ENCODE peak calls at places on chromosomes 16 and 17, in eight cellular contexts. X is NCI-H1417; B is colonic mucosa; Y is amniotic stem cell; P is activated CD4-positive, alpha-beta T cell treated with anti-CD3 and anti-CD28 coated beads for 36 hours; R is GM04503; G is mucosa of gallbladder; H is HCEC 1CT. I is an unnamed sample.
A peak's percentile ranks its signal among the peaks of the same experiment; 100 is the strongest.

GRCh38 chr17:10063730-10064221 is 134.6 kb downstream of the GAS7 start:
- DNase-seq in X (no peak), B (no peak), Y (no peak), P (peak; percentile 8), R (no peak), G (peak; percentile 41), H (no peak), I (no peak)

GRCh38 chr17:82331345-82331939 is 2.1 kb downstream of the SECTM1 start:
- DNase-seq in X (no peak), B (no peak), Y (no peak), P (no peak), R (no peak), G (no peak), H (no peak), I (no peak)

GRCh38 chr17:40540448-40540847 is 24.8 kb downstream of the CCR7 start:
- DNase-seq in X (no peak), B (no peak), Y (no peak), P (peak; percentile 89), R (no peak), G (no peak), H (no peak), I (no peak)

GRCh38 chr17:882827-883585 is 96.6 kb downstream of the NXN start:
- DNase-seq in X (no peak), B (peak; percentile 39), Y (no peak), P (no peak), R (no peak), G (peak; percentile 50), H (peak; percentile 24), I (no peak)

GRCh38 chr17:39872700-39873099 is 4.7 kb downstream of the ZPBP2 start:
- DNase-seq in X (no peak), B (no peak), Y (peak; percentile 2), P (no peak), R (peak; percentile 6), G (no peak), H (peak; percentile 25), I (no peak)

GRCh38 chr16:70803354-70803753 is 2.4 kb upstream of the VAC14 start:
- DNase-seq in X (no peak), B (no peak), Y (no peak), P (no peak), R (no peak), G (no peak), H (peak; percentile 27), I (no peak)

GRCh38 chr17:61467416-61468262 is 15.4 kb downstream of the TBX4 start:
- DNase-seq in X (no peak), B (peak; percentile 62), Y (no peak), P (peak; percentile 13), R (no peak), G (peak; percentile 30), H (no peak), I (peak; percentile 96)

GRCh38 chr16:53893731-53894435 is 189.9 kb downstream of the FTO start:
- DNase-seq in X (no peak), B (peak; percentile 38), Y (peak; percentile 48), P (no peak), R (no peak), G (no peak), H (peak; percentile 85), I (no peak)

GRCh38 chr17:49505854-49506253 is 10.8 kb downstream of the NGFR start:
- DNase-seq in X (no peak), B (no peak), Y (no peak), P (no peak), R (no peak), G (peak; percentile 32), H (no peak), I (no peak)

GRCh38 chr16:68860978-68861892 is 17.9 kb downstream of the TANGO6 start:
- DNase-seq in X (no peak), B (no peak), Y (no peak), P (no peak), R (no peak), G (no peak), H (no peak), I (no peak)

GRCh38 chr17:4365628-4366311 is 705 bp downstream of the UBE2G1 start:
- DNase-seq in X (no peak), B (peak; percentile 40), Y (no peak), P (peak; percentile 64), R (no peak), G (peak; percentile 16), H (no peak), I (peak; percentile 89)

GRCh38 chr17:2852211-2852610 is 56.0 kb downstream of the RAP1GAP2 start:
- DNase-seq in X (no peak), B (no peak), Y (no peak), P (no peak), R (no peak), G (no peak), H (no peak), I (no peak)

GRCh38 chr17:63434951-63435571 is 11.0 kb downstream of the CYB561 start:
- DNase-seq in X (no peak), B (peak; percentile 88), Y (no peak), P (peak; percentile 46), R (no peak), G (peak; percentile 86), H (no peak), I (peak; percentile 83)

GRCh38 chr17:15237106-15237425 is 28.1 kb downstream of the PMP22 start:
- DNase-seq in X (no peak), B (no peak), Y (no peak), P (no peak), R (no peak), G (no peak), H (no peak), I (no peak)

GRCh38 chr17:4544656-4545216 is 10.4 kb downstream of the MYBBP1A start:
- DNase-seq in X (no peak), B (no peak), Y (no peak), P (no peak), R (no peak), G (no peak), H (no peak), I (no peak)

GRCh38 chr17:12927541-12928425 is 90.0 kb downstream of the ELAC2 start:
- DNase-seq in X (no peak), B (no peak), Y (no peak), P (no peak), R (peak; percentile 5), G (no peak), H (no peak), I (no peak)

GRCh38 chr17:49483588-49484509 is 11.2 kb upstream of the NGFR start:
- DNase-seq in X (no peak), B (no peak), Y (no peak), P (no peak), R (no peak), G (no peak), H (no peak), I (no peak)

GRCh38 chr17:5049314-5049819 is 14.1 kb upstream of the SLC52A1 start:
- DNase-seq in X (no peak), B (no peak), Y (no peak), P (peak; percentile 70), R (no peak), G (peak; percentile 44), H (no peak), I (no peak)

GRCh38 chr17:77735341-77736206 is 222.9 kb upstream of the TNRC6C start:
- DNase-seq in X (peak; percentile 92), B (peak; percentile 34), Y (no peak), P (no peak), R (no peak), G (no peak), H (no peak), I (peak; percentile 83)

GRCh38 chr17:19024101-19025078 is 19.8 kb upstream of the FAM83G start:
- DNase-seq in X (no peak), B (no peak), Y (peak; percentile 8), P (peak; percentile 42), R (no peak), G (no peak), H (no peak), I (no peak)

GRCh38 chr16:4790871-4791270 is 2.7 kb upstream of the SEPTIN12 start:
- DNase-seq in X (no peak), B (no peak), Y (no peak), P (no peak), R (no peak), G (no peak), H (no peak), I (no peak)

GRCh38 chr17:1557355-1558095 is 5.1 kb downstream of the PITPNA start:
- DNase-seq in X (no peak), B (peak; percentile 80), Y (no peak), P (no peak), R (no peak), G (peak; percentile 40), H (no peak), I (no peak)

GRCh38 chr16:72847187-72848044 is 200.5 kb downstream of the ZFHX3 start:
- DNase-seq in X (no peak), B (no peak), Y (no peak), P (peak; percentile 39), R (no peak), G (peak; percentile 44), H (peak; percentile 30), I (peak; percentile 79)

GRCh38 chr17:80348551-80349436 is 66.2 kb upstream of the ENDOV start:
- DNase-seq in X (no peak), B (no peak), Y (no peak), P (no peak), R (peak; percentile 0), G (no peak), H (peak; percentile 2), I (no peak)